ENCODE peak calls at places on chromosome 11, in four cellular contexts. F, H, D and K are unnamed samples.

GRCh38 chr11:76004400-76004799 is 189.4 kb downstream of the UVRAG start:
- DNase-seq in F (no peak), H (no peak), D (no peak), K (no peak)

GRCh38 chr11:125257185-125257584 is 92.6 kb downstream of the PKNOX2 start:
- DNase-seq in F (no peak), H (no peak), D (no peak), K (no peak)

GRCh38 chr11:96014234-96014633 is 90.3 kb upstream of the MTMR2 start:
- DNase-seq in F (no peak), H (no peak), D (peak), K (no peak)

GRCh38 chr11:86184728-86185127 is 59.8 kb upstream of the EED start:
- DNase-seq in F (no peak), H (no peak), D (no peak), K (no peak)

GRCh38 chr11:64650923-64651523 is 60.0 kb downstream of the SLC22A12 start:
- DNase-seq in F (no peak), H (no peak), D (no peak), K (no peak)

GRCh38 chr11:108768964-108769363 is 104.1 kb downstream of the DDX10 start:
- DNase-seq in F (no peak), H (no peak), D (no peak), K (no peak)

GRCh38 chr11:28017816-28018215 is 90.1 kb downstream of the KIF18A start:
- DNase-seq in F (no peak), H (no peak), D (peak), K (no peak)

GRCh38 chr11:123083623-123084029 is 21.7 kb upstream of the HSPA8 start:
- DNase-seq in F (peak), H (peak), D (peak), K (peak)

GRCh38 chr11:33040127-33040861 is 922 bp downstream of the TCP11L1 start:
- DNase-seq in F (no peak), H (no peak), D (no peak), K (peak)

GRCh38 chr11:86919557-86920210 is 35.5 kb downstream of the FZD4 start:
- DNase-seq in F (no peak), H (no peak), D (no peak), K (peak)

GRCh38 chr11:115257286-115258077 is 246.7 kb downstream of the CADM1 start:
- DNase-seq in F (no peak), H (no peak), D (no peak), K (no peak)

GRCh38 chr11:68665471-68665870 is 18.9 kb upstream of the GAL start:
- DNase-seq in F (no peak), H (peak), D (no peak), K (no peak)

GRCh38 chr11:66745356-66746235 is 16.6 kb upstream of the SPTBN2 start:
- DNase-seq in F (no peak), H (no peak), D (no peak), K (peak)

GRCh38 chr11:76657139-76657823 is 13.3 kb downstream of the LRRC32 start:
- DNase-seq in F (no peak), H (peak), D (no peak), K (no peak)

GRCh38 chr11:117169726-117170125 is 8.8 kb upstream of the SIDT2 start:
- DNase-seq in F (no peak), H (no peak), D (no peak), K (no peak)

GRCh38 chr11:130652671-130653335 is 204.4 kb downstream of the ADAMTS15 start:
- DNase-seq in F (peak), H (peak), D (no peak), K (peak)

GRCh38 chr11:125959931-125960330 is 14.1 kb downstream of the VSIG10L2 start:
- DNase-seq in F (no peak), H (no peak), D (no peak), K (no peak)